ENCODE peak calls at places on chromosome 14, in eight cellular contexts. One of them, this sample, is unnamed.

GRCh38 chr14:92607702-92608429 is 94.3 kb downstream of the RIN3 start:
- DNase-seq in mammary epithelial cell: peak; percentile 35
- DNase-seq in HL-60: no peak
- DNase-seq in AG04450: no peak
- DNase-seq in thoracic aorta: no peak
- DNase-seq in astrocyte of the spinal cord: peak; percentile 79
- DNase-seq in GM12865: no peak
- DNase-seq in sigmoid colon: no peak
- DNase-seq in this sample: peak; percentile 51

GRCh38 chr14:69153848-69154208 is 909 bp upstream of the DCAF5 start:
- DNase-seq in AG04450: no peak
- DNase-seq in astrocyte of the spinal cord: no peak
- DNase-seq in thoracic aorta: no peak
- DNase-seq in HL-60: no peak
- DNase-seq in GM12865: peak; percentile 16
- DNase-seq in mammary epithelial cell: no peak
- DNase-seq in sigmoid colon: peak; percentile 74
- DNase-seq in this sample: no peak

GRCh38 chr14:66174453-66174891 is 311.7 kb upstream of the CCDC196 start:
- DNase-seq in AG04450: no peak
- DNase-seq in sigmoid colon: no peak
- DNase-seq in mammary epithelial cell: no peak
- DNase-seq in HL-60: no peak
- DNase-seq in astrocyte of the spinal cord: no peak
- DNase-seq in GM12865: no peak
- DNase-seq in thoracic aorta: no peak
- DNase-seq in this sample: no peak

GRCh38 chr14:99986416-99986815 is 78.8 kb upstream of the EVL start:
- DNase-seq in astrocyte of the spinal cord: no peak
- DNase-seq in HL-60: no peak
- DNase-seq in mammary epithelial cell: no peak
- DNase-seq in AG04450: no peak
- DNase-seq in thoracic aorta: no peak
- DNase-seq in sigmoid colon: no peak
- DNase-seq in GM12865: no peak
- DNase-seq in this sample: no peak

GRCh38 chr14:65492277-65492676 is 79.7 kb downstream of the FUT8 start:
- DNase-seq in sigmoid colon: no peak
- DNase-seq in astrocyte of the spinal cord: no peak
- DNase-seq in mammary epithelial cell: no peak
- DNase-seq in HL-60: peak; percentile 1
- DNase-seq in AG04450: no peak
- DNase-seq in thoracic aorta: no peak
- DNase-seq in GM12865: no peak
- DNase-seq in this sample: no peak

GRCh38 chr14:67485501-67486095 is 2.9 kb downstream of the TMEM229B start:
- DNase-seq in astrocyte of the spinal cord: peak; percentile 19
- DNase-seq in AG04450: no peak
- DNase-seq in mammary epithelial cell: no peak
- DNase-seq in sigmoid colon: no peak
- DNase-seq in GM12865: no peak
- DNase-seq in HL-60: no peak
- DNase-seq in thoracic aorta: no peak
- DNase-seq in this sample: no peak

GRCh38 chr14:92692822-92693226 is 55.6 kb downstream of the LGMN start:
- DNase-seq in AG04450: no peak
- DNase-seq in HL-60: peak; percentile 51
- DNase-seq in thoracic aorta: no peak
- DNase-seq in mammary epithelial cell: peak; percentile 31
- DNase-seq in GM12865: no peak
- DNase-seq in sigmoid colon: peak; percentile 89
- DNase-seq in astrocyte of the spinal cord: peak; percentile 23
- DNase-seq in this sample: no peak

GRCh38 chr14:68181395-68182326 is 362.1 kb downstream of the RAD51B start:
- DNase-seq in mammary epithelial cell: peak; percentile 58
- DNase-seq in AG04450: no peak
- DNase-seq in sigmoid colon: no peak
- DNase-seq in GM12865: peak; percentile 59
- DNase-seq in astrocyte of the spinal cord: peak; percentile 71
- DNase-seq in HL-60: no peak
- DNase-seq in thoracic aorta: no peak
- DNase-seq in this sample: peak; percentile 59

GRCh38 chr14:24871302-24871701 is 178.6 kb downstream of the STXBP6 start:
- DNase-seq in sigmoid colon: no peak
- DNase-seq in thoracic aorta: no peak
- DNase-seq in HL-60: no peak
- DNase-seq in mammary epithelial cell: no peak
- DNase-seq in AG04450: no peak
- DNase-seq in astrocyte of the spinal cord: no peak
- DNase-seq in GM12865: no peak
- DNase-seq in this sample: no peak

GRCh38 chr14:104322531-104323466 is 184.4 kb downstream of the KIF26A start:
- DNase-seq in astrocyte of the spinal cord: no peak
- DNase-seq in mammary epithelial cell: no peak
- DNase-seq in GM12865: no peak
- DNase-seq in thoracic aorta: no peak
- DNase-seq in HL-60: no peak
- DNase-seq in AG04450: no peak
- DNase-seq in sigmoid colon: peak; percentile 17
- DNase-seq in this sample: no peak

GRCh38 chr14:104329793-104330192 is 191.4 kb downstream of the KIF26A start:
- DNase-seq in astrocyte of the spinal cord: no peak
- DNase-seq in AG04450: no peak
- DNase-seq in thoracic aorta: no peak
- DNase-seq in HL-60: no peak
- DNase-seq in sigmoid colon: no peak
- DNase-seq in GM12865: no peak
- DNase-seq in mammary epithelial cell: no peak
- DNase-seq in this sample: no peak

GRCh38 chr14:104323551-104324175 is 185.3 kb downstream of the KIF26A start:
- DNase-seq in AG04450: no peak
- DNase-seq in thoracic aorta: no peak
- DNase-seq in mammary epithelial cell: no peak
- DNase-seq in HL-60: no peak
- DNase-seq in astrocyte of the spinal cord: no peak
- DNase-seq in GM12865: no peak
- DNase-seq in sigmoid colon: peak; percentile 42
- DNase-seq in this sample: no peak

GRCh38 chr14:104328607-104329006 is 190.2 kb downstream of the KIF26A start:
- DNase-seq in AG04450: no peak
- DNase-seq in sigmoid colon: no peak
- DNase-seq in GM12865: no peak
- DNase-seq in HL-60: no peak
- DNase-seq in thoracic aorta: no peak
- DNase-seq in astrocyte of the spinal cord: no peak
- DNase-seq in mammary epithelial cell: no peak
- DNase-seq in this sample: no peak

GRCh38 chr14:104326848-104327247 is 188.5 kb downstream of the KIF26A start:
- DNase-seq in HL-60: no peak
- DNase-seq in AG04450: no peak
- DNase-seq in thoracic aorta: no peak
- DNase-seq in GM12865: no peak
- DNase-seq in sigmoid colon: no peak
- DNase-seq in astrocyte of the spinal cord: no peak
- DNase-seq in mammary epithelial cell: no peak
- DNase-seq in this sample: no peak
- H3K4me3 ChIP-seq in HL-60: no peak overlapping the region
- H3K4me3 ChIP-seq in AG04450: no peak overlapping the region
- H3K4me3 ChIP-seq in thoracic aorta: no peak overlapping the region
- H3K4me3 ChIP-seq in GM12865: no peak overlapping the region
- H3K4me3 ChIP-seq in sigmoid colon: no peak overlapping the region
- H3K4me3 ChIP-seq in astrocyte of the spinal cord: no peak overlapping the region
- H3K4me3 ChIP-seq in mammary epithelial cell: no peak overlapping the region
- H3K4me3 ChIP-seq in this sample: no peak overlapping the region

DNA sequence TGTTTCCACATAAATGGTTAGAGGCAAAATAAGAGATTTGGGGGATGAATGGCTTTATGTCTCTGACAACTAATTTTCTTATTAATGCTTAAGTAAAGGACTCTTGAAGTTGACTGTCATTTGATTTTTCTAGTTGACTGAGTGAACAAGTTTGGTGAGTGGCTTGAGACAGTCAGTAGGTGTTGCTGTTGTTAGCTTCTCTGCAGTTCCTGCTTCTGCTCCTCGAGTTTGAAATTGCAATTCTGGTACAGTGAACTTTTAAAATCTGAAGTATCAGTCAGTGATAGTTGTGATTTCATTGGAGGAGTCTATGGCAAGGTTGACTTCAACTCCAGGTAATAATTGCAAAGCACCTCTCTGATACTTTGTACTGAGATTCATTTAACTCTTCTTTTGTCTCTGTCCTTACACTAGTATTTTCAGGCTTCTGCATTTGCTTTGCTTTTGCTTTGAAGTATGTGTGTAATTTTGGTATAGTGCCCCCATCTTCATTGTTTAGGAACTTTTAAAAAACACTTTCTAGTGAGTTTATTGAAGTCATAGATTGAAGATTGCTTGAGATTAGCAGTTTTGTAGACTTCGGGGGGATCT is 415.5 kb downstream of the PCNX1 start:
- DNase-seq in thoracic aorta: no peak
- DNase-seq in GM12865: peak; percentile 83
- DNase-seq in HL-60: peak; percentile 2
- DNase-seq in astrocyte of the spinal cord: peak; percentile 72
- DNase-seq in mammary epithelial cell: peak; percentile 56
- DNase-seq in sigmoid colon: no peak
- DNase-seq in AG04450: no peak
- DNase-seq in this sample: no peak
- TF ChIP-seq CTCF in thoracic aorta: peak; percentile 54
- TF ChIP-seq CTCF in GM12865: peak; percentile 71
- TF ChIP-seq CTCF in HL-60: no peak
- TF ChIP-seq CTCF in astrocyte of the spinal cord: peak; percentile 76
- TF ChIP-seq CTCF in mammary epithelial cell: peak; percentile 40
- TF ChIP-seq CTCF in sigmoid colon: peak; percentile 46
- TF ChIP-seq CTCF in AG04450: peak; percentile 67
- TF ChIP-seq CTCF in this sample: peak; percentile 72

DNA sequence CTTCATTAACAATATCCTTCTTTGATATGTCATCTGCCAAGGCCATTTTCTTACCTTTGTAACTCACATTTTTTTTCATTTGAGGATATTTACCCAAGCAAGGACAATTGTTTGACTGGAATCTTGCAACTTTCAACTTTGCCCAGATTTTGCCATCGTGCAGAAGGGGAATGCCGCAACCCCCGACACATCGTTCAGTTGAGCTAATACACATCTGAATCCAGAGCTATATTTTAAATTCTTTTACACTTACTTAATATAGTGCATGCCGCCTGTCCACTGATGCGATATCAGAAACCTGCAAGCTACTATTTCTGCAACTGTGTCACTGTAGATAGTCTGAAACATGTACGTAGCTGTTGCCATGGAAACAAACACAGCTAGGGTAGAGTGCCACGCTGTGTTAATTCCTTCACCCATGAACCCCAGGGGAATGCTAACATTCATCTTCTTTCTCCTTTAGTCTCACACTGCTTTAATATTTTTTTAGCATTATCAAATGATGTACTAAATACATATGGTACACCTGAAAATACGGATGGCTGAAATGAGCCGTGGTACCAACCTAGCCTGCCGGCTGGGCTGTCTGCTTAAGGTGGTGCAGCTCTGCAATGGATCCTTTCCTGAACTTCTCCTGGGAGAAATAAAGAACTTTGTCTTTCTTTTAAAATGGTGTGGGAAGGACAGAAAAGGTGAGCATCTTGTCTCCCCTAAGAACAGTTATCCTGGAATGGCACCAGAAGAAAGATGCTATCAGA is 77.0 kb upstream of the FOXN3 start:
- DNase-seq in sigmoid colon: no peak
- DNase-seq in mammary epithelial cell: no peak
- DNase-seq in thoracic aorta: no peak
- DNase-seq in GM12865: peak; percentile 75
- DNase-seq in astrocyte of the spinal cord: no peak
- DNase-seq in AG04450: no peak
- DNase-seq in HL-60: no peak
- DNase-seq in this sample: peak; percentile 89
- H3K4me3 ChIP-seq in sigmoid colon: no peak overlapping the region
- H3K4me3 ChIP-seq in mammary epithelial cell: no peak overlapping the region
- H3K4me3 ChIP-seq in thoracic aorta: no peak overlapping the region
- H3K4me3 ChIP-seq in GM12865: no peak overlapping the region
- H3K4me3 ChIP-seq in astrocyte of the spinal cord: no peak overlapping the region
- H3K4me3 ChIP-seq in AG04450: no peak overlapping the region
- H3K4me3 ChIP-seq in HL-60: no peak overlapping the region
- H3K4me3 ChIP-seq in this sample: no peak overlapping the region

GRCh38 chr14:101716956-101717662 is 44.4 kb upstream of the PPP2R5C start:
- DNase-seq in HL-60: no peak
- DNase-seq in mammary epithelial cell: peak; percentile 33
- DNase-seq in AG04450: no peak
- DNase-seq in GM12865: no peak
- DNase-seq in thoracic aorta: no peak
- DNase-seq in sigmoid colon: no peak
- DNase-seq in astrocyte of the spinal cord: no peak
- DNase-seq in this sample: no peak

GRCh38 chr14:101717663-101718490 is 43.6 kb upstream of the PPP2R5C start:
- DNase-seq in AG04450: no peak
- DNase-seq in astrocyte of the spinal cord: no peak
- DNase-seq in thoracic aorta: no peak
- DNase-seq in sigmoid colon: no peak
- DNase-seq in HL-60: no peak
- DNase-seq in mammary epithelial cell: no peak
- DNase-seq in GM12865: no peak
- DNase-seq in this sample: no peak

GRCh38 chr14:101715209-101716076 is 46.1 kb upstream of the PPP2R5C start:
- DNase-seq in mammary epithelial cell: no peak
- DNase-seq in sigmoid colon: no peak
- DNase-seq in AG04450: no peak
- DNase-seq in astrocyte of the spinal cord: no peak
- DNase-seq in HL-60: no peak
- DNase-seq in GM12865: no peak
- DNase-seq in thoracic aorta: no peak
- DNase-seq in this sample: no peak

GRCh38 chr14:101714394-101714793 is 47.1 kb upstream of the PPP2R5C start:
- DNase-seq in thoracic aorta: no peak
- DNase-seq in HL-60: no peak
- DNase-seq in GM12865: no peak
- DNase-seq in sigmoid colon: no peak
- DNase-seq in astrocyte of the spinal cord: no peak
- DNase-seq in AG04450: no peak
- DNase-seq in mammary epithelial cell: no peak
- DNase-seq in this sample: no peak

DNA sequence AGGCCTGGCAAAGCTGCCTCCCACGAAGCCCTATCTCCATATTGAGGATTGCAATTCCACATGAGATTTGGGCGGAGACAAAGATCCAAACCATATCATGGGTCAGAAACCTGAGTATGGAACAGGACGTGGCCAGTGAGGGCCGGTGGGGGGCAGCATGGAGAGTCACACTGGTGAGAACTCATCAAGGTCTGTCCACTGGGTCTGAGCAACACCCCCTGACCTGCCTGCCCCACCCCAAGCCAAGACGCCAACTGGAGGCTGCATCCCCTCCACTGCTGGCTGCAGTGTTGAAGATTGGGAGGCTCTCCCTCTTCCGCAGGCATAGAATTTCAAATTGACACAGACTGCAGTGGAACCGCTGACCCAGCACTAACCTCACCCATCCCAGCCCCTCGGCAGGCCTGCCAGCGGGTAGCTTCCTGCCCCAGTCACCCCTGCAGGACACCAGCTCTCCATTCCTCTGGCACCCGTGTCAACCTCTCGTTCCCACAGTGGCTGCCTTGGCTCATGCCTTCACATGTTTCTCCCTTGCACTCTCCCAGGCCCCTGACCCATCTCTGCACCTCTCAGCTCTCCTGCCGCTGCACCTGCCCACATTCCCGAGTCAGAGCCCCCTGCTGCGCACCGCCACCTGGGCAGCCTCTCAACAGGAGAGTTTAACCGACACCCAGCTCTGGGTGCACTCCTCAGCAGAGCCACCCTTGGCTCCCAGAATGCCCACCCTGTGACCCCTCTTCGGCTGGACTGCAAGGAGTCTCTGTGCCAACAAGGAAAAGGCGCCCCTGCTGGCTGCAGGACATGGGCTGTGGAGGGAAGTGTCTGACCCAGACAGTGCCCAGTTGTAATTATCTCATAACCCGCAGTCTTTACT is 45.2 kb upstream of the PPP2R5C start:
- DNase-seq in GM12865: no peak
- DNase-seq in sigmoid colon: no peak
- DNase-seq in HL-60: no peak
- DNase-seq in mammary epithelial cell: no peak
- DNase-seq in thoracic aorta: no peak
- DNase-seq in astrocyte of the spinal cord: no peak
- DNase-seq in AG04450: no peak
- DNase-seq in this sample: no peak
- TF ChIP-seq CTCF in GM12865: no peak
- TF ChIP-seq CTCF in sigmoid colon: no peak
- TF ChIP-seq CTCF in HL-60: no peak
- TF ChIP-seq CTCF in mammary epithelial cell: no peak
- TF ChIP-seq CTCF in thoracic aorta: no peak
- TF ChIP-seq CTCF in astrocyte of the spinal cord: no peak
- TF ChIP-seq CTCF in AG04450: peak; percentile 2
- TF ChIP-seq CTCF in this sample: no peak